ENCODE peak calls at places on chromosomes 7 and 10, in four cellular contexts. Z is heart left ventricle, T is thoracic aorta, L is AG04449. A is an unnamed sample.

GRCh38 chr7:24722386-24723177 is 34.7 kb downstream of the GSDME start:
- DNase-seq in Z (no peak), T (no peak), L (no peak), A (no peak)

GRCh38 chr7:64879800-64880199 is 23.3 kb upstream of the ZNF273 start:
- DNase-seq in Z (no peak), T (no peak), L (no peak), A (no peak)

GRCh38 chr10:87636313-87636915 is 23.3 kb upstream of the PAPSS2 start:
- DNase-seq in Z (no peak), T (no peak), L (no peak), A (no peak)

GRCh38 chr10:14820010-14820774 is 17.6 kb downstream of the CDNF start:
- DNase-seq in Z (no peak), T (no peak), L (peak), A (no peak)

GRCh38 chr10:125859128-125859817 is 21.8 kb downstream of the DHX32 start:
- DNase-seq in Z (no peak), T (no peak), L (no peak), A (no peak)

GRCh38 chr10:125606406-125606805 is 76.6 kb downstream of the TEX36 start:
- DNase-seq in Z (no peak), T (no peak), L (no peak), A (no peak)

GRCh38 chr10:805635-806305 is 116.3 kb upstream of the DIP2C start:
- DNase-seq in Z (no peak), T (no peak), L (no peak), A (no peak)

GRCh38 chr10:46527241-46527811 is 29.1 kb downstream of the GPRIN2 start:
- DNase-seq in Z (peak), T (no peak), L (no peak), A (no peak)

GRCh38 chr10:108184129-108184528 is 1019.6 kb upstream of the SORCS1 start:
- DNase-seq in Z (no peak), T (no peak), L (no peak), A (no peak)

DNA sequence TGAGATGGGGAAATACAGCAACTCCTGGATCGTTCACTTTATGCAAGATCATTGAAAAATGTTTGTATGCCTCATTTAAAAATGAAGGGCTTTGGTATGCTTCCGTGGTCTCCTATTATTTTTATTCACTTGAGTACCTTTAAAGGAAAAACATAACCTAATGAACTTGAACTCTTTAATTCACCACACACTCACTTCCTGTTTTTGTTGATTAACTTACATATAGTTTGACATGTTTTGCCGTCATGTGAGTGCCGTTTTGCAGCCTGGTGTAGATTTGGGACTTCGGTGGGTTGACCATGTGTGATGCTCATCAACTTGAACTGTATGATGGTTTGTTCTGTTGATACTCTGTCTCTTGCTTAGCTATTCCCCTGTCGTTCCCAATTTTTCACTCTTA is 28.9 kb downstream of the CASP7 start:
- DNase-seq in Z (no peak), T (no peak), L (no peak), A (no peak)
- H3K4me3 ChIP-seq in Z (no peak), T (no peak), L (no peak), A (no peak)

DNA sequence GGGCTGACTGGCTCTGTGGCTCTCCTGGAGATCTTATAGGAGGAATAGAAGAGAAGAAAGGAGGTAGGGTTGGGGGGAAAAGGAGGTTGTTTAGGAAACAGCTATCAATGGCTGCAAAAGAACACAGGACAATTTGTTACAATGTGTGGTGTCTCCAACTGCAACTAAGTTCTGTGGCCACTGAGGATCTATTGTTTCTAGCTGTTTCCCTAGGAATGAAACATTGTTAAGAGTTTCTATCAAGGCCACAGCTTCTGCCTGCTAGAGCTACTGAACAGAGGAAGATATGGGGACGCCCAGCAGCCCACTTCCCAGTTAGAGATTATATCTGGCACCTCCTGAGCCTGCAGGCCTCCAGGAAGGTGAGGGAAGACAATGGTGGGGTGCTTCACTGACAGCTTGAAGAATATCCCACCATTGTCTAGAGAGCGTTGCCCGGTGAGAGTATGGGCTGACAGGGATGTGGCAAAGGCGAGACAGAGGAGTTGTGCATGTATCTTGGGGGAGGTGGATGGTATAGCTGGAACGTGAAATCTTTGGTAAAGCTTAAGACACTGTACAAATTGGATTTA is 4.0 kb downstream of the SCD start:
- DNase-seq in Z (no peak), T (no peak), L (no peak), A (no peak)
- H3K4me3 ChIP-seq in Z (no peak), T (no peak), L (no peak), A (peak)

DNA sequence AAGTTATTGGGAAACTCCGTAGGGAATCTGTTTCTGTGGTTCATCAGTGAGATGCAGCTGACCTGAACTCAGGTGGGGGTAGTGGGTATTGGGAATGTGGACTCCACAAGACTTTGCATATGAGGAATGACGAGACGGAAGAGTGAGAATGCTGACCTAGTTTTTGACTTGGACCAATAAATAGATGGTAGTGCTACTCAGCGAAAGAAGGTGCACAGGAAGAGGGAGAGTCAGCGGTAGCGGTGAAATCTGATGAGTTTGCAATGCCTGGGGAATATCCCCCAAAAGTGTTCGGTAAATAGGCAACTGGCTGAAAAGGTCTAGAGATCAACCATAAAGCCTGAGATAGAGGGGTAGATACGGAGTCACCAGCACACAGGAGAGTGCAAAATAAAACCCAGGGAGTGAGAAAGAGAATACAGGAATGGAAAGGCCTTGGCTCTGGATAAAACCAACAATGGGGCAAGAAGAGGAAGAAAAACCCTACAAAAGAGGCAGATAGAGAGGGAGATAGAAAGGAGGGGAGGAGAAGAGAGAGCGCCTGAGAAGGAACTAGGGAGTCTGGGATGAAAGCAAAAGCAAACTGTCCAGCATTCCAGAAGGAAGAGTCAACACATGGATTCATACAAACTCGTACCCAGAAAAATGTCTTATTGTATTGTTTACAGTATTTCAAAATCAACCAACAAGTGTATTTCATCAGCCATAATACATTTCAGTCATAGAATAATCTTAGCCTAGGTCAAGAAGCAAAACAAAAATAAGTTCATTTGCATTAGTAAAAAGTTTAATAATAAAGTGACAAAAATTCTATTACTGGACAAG is 5.4 kb downstream of the ARHGAP21 start:
- DNase-seq in Z (no peak), T (no peak), L (no peak), A (no peak)
- H3K4me3 ChIP-seq in Z (no peak), T (peak), L (peak), A (peak)

GRCh38 chr10:117543245-117543998 is 876 bp downstream of the EMX2 start:
- DNase-seq in Z (no peak), T (no peak), L (no peak), A (no peak)

GRCh38 chr10:117540640-117541404 is 1.7 kb upstream of the EMX2 start:
- DNase-seq in Z (no peak), T (no peak), L (no peak), A (no peak)

GRCh38 chr10:117542706-117543244 is at the start of gene EMX2:
- DNase-seq in Z (no peak), T (no peak), L (no peak), A (no peak)

GRCh38 chr10:117541405-117541908 is 1.1 kb upstream of the EMX2 start:
- DNase-seq in Z (no peak), T (no peak), L (peak), A (no peak)

GRCh38 chr10:117541909-117542705 is 439 bp upstream of the EMX2 start:
- DNase-seq in Z (no peak), T (no peak), L (peak), A (peak)
- H3K4me3 ChIP-seq in Z (peak), T (peak), L (peak), A (peak)

DNA sequence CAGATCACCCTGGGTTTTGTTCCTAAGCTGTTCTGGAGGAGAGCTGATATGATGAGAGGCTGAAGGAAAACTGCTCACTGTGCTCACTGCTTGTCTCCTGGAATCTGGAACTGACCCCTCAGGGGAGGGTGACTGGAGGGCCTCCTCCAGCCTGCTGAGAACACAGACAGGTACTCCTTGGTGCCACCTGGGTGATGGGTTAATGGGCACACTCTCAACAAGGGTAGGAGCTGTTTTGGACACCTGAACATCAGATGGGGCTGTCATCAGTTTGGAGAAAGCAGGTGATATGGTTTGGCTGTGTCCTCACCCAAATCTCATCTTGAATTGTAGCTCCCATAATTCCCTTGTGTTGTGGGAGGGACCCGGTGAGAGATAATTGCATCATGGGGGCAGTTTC is 58.1 kb upstream of the SORCS3 start:
- DNase-seq in Z (no peak), T (no peak), L (no peak), A (no peak)
- H3K4me3 ChIP-seq in Z (no peak), T (no peak), L (no peak), A (no peak)

GRCh38 chr7:27614102-27614501 is 48.6 kb downstream of the HIBADH start:
- DNase-seq in Z (no peak), T (no peak), L (no peak), A (no peak)

GRCh38 chr7:27617651-27618381 is 44.9 kb downstream of the HIBADH start:
- DNase-seq in Z (no peak), T (no peak), L (no peak), A (no peak)

GRCh38 chr7:27616914-27617548 is 45.7 kb downstream of the HIBADH start:
- DNase-seq in Z (no peak), T (no peak), L (no peak), A (no peak)

GRCh38 chr7:27615420-27616185 is 47.1 kb downstream of the HIBADH start:
- DNase-seq in Z (no peak), T (no peak), L (no peak), A (no peak)

DNA sequence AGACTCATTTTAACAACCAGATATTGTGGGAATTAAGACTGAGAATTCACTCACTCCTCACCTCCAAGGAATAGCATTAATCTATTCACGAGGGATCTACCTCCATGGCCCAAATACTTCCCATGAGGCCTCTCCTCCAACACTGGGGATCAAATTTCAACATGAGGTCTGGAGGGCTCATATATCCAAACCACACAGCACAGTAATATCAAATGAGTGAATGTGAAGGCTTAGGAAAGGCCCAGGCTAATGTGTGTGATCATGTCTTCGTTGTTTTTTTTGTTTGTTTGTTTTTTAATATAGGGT is 46.5 kb downstream of the HIBADH start:
- DNase-seq in Z (no peak), T (no peak), L (no peak), A (no peak)
- H3K4me3 ChIP-seq in Z (no peak), T (no peak), L (no peak), A (no peak)

DNA sequence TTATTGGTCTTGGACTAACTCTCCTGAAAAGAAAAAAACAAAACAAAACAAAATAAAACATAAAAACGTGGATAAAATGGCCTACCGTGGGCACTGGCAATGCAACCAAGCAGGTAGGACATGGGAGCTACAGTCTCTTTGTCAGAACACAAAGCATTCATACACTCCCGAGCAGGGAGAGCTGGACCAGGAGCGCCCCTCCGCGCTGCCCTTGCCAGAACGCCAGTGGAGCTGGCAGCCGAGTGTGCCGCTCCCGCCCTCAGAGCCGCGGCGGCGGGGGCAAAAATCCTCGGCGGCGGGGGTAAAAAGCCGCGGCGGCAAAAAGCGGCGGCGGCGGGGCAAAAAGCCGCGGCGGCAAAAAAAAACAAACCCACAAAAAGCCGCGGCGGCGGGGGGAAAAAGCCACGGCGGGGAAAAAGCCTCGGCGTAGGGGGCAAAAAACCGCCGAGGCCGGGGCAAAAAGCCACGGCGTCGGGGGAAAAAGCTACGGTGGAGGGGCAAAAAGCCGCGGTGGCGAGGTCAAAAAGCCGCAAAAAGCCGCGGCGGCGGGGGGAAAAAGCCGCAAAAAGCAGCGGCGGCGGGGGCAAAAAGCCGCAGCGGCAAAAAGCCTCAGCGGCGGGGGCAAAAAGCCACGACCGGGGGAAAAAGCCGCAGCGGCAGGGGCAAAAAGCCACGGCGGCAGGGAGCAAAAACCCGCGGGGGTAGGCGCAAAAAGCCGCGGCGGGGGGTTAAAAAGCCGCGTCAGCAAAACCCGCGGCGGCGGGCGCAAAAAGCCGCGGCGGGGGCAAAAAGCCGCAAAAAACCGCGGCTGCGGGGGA is 418.1 kb downstream of the ZNF716 start:
- DNase-seq in Z (peak), T (no peak), L (no peak), A (no peak)
- H3K4me3 ChIP-seq in Z (peak), T (peak), L (peak), A (peak)

GRCh38 chr10:23694921-23695824 is 256.3 kb downstream of the OTUD1 start:
- DNase-seq in Z (no peak), T (no peak), L (no peak), A (no peak)

GRCh38 chr10:23695825-23696420 is 257.0 kb downstream of the OTUD1 start:
- DNase-seq in Z (no peak), T (no peak), L (no peak), A (no peak)

GRCh38 chr10:23693398-23693797 is 254.5 kb downstream of the OTUD1 start:
- DNase-seq in Z (no peak), T (no peak), L (no peak), A (no peak)

GRCh38 chr10:23694446-23694920 is 255.6 kb downstream of the OTUD1 start:
- DNase-seq in Z (no peak), T (no peak), L (no peak), A (no peak)

DNA sequence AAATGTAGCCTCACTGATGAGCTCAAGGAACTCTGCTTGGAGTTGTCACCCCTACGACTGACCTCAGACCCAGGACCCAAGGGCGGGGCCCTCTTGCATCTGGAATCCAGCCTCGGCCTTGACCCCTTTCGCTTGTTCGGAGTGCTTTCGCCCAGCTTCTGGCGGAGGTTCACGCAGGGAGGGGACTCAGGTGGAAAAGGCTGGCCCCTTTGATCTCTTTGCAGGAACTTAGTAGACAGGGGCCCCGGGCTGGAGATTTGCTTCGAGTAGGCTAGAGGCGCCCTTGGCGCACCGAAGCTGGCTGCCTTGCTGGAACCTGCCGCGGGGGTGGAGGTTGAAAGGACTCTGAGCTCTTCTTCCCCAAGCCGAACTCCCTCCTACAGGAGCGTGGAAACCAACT is 255.0 kb downstream of the OTUD1 start:
- DNase-seq in Z (no peak), T (no peak), L (no peak), A (no peak)
- H3K4me3 ChIP-seq in Z (peak), T (no peak), L (no peak), A (no peak)